ENCODE peak calls at places on chromosomes 5 and 9, in four cellular contexts. One of them, this sample, is unnamed.

GRCh38 chr9:93965830-93966577 is 10.8 kb upstream of the BARX1 start:
- DNase-seq in MM.1S: no peak
- DNase-seq in progenitor cell of endocrine pancreas: no peak
- DNase-seq in WTC11: peak
- DNase-seq in this sample: no peak

GRCh38 chr5:170444181-170444580 is 55.0 kb upstream of the KCNMB1 start:
- DNase-seq in MM.1S: no peak
- DNase-seq in progenitor cell of endocrine pancreas: no peak
- DNase-seq in WTC11: no peak
- DNase-seq in this sample: no peak

GRCh38 chr5:102858808-102859207 is 103.7 kb downstream of the PAM start:
- DNase-seq in MM.1S: no peak
- DNase-seq in progenitor cell of endocrine pancreas: no peak
- DNase-seq in WTC11: no peak
- DNase-seq in this sample: no peak

GRCh38 chr9:111839981-111840380 is 45.2 kb upstream of the SHOC1 start:
- DNase-seq in MM.1S: no peak
- DNase-seq in progenitor cell of endocrine pancreas: no peak
- DNase-seq in WTC11: no peak
- DNase-seq in this sample: no peak

GRCh38 chr5:111792659-111793058 is 35.7 kb upstream of the NREP start:
- DNase-seq in MM.1S: no peak
- DNase-seq in progenitor cell of endocrine pancreas: no peak
- DNase-seq in WTC11: no peak
- DNase-seq in this sample: no peak

GRCh38 chr9:113363336-113363735 is 13.4 kb downstream of the HDHD3 start:
- DNase-seq in MM.1S: no peak
- DNase-seq in progenitor cell of endocrine pancreas: no peak
- DNase-seq in WTC11: no peak
- DNase-seq in this sample: no peak

GRCh38 chr5:125011419-125011818 is 265.0 kb upstream of the ZNF608 start:
- DNase-seq in MM.1S: no peak
- DNase-seq in progenitor cell of endocrine pancreas: no peak
- DNase-seq in WTC11: no peak
- DNase-seq in this sample: no peak

GRCh38 chr9:132160802-132161742 is 786 bp upstream of the NTNG2 start:
- DNase-seq in MM.1S: peak
- DNase-seq in progenitor cell of endocrine pancreas: no peak
- DNase-seq in WTC11: no peak
- DNase-seq in this sample: no peak

GRCh38 chr9:126514037-126514821 is 99.5 kb upstream of the LMX1B start:
- DNase-seq in MM.1S: no peak
- DNase-seq in progenitor cell of endocrine pancreas: peak
- DNase-seq in WTC11: peak
- DNase-seq in this sample: peak

GRCh38 chr5:147845618-147846017 is 14.1 kb upstream of the SPINK1 start:
- DNase-seq in MM.1S: no peak
- DNase-seq in progenitor cell of endocrine pancreas: no peak
- DNase-seq in WTC11: no peak
- DNase-seq in this sample: no peak

GRCh38 chr9:27447036-27447700 is 76.9 kb upstream of the IFNK start:
- DNase-seq in MM.1S: no peak
- DNase-seq in progenitor cell of endocrine pancreas: no peak
- DNase-seq in WTC11: no peak
- DNase-seq in this sample: no peak

DNA sequence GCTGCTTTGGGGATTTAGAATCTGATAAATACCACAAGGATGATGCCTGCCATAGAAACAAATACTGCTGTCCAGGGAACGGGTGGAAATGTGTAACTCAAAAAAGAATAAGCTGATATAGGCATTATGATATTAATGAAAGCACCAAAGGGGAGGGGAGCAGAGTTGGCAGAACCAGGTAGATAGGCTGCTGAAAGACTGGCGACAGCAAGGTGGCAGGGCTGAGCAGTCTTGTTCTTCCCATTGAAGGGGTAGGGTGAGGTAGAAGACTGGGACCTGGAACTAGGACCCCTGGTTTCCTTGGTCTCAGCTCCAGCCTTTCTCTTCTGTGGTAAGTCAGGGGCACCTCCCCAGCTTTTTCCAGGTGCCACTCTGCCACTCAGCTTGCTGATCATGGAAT is 31.4 kb upstream of the TMOD1 start:
- DNase-seq in MM.1S: peak
- DNase-seq in progenitor cell of endocrine pancreas: no peak
- DNase-seq in WTC11: peak
- DNase-seq in this sample: no peak
- TF ChIP-seq CTCF in MM.1S: peak
- TF ChIP-seq CTCF in progenitor cell of endocrine pancreas: peak
- TF ChIP-seq CTCF in WTC11: no peak
- TF ChIP-seq CTCF in this sample: no peak

GRCh38 chr5:14893351-14893750 is 21.8 kb upstream of the ANKH start:
- DNase-seq in MM.1S: no peak
- DNase-seq in progenitor cell of endocrine pancreas: no peak
- DNase-seq in WTC11: no peak
- DNase-seq in this sample: no peak

GRCh38 chr5:14896091-14896490 is 24.5 kb upstream of the ANKH start:
- DNase-seq in MM.1S: no peak
- DNase-seq in progenitor cell of endocrine pancreas: no peak
- DNase-seq in WTC11: no peak
- DNase-seq in this sample: no peak

GRCh38 chr5:14894748-14895147 is 23.2 kb upstream of the ANKH start:
- DNase-seq in MM.1S: no peak
- DNase-seq in progenitor cell of endocrine pancreas: no peak
- DNase-seq in WTC11: no peak
- DNase-seq in this sample: no peak

GRCh38 chr5:14900661-14901461 is 29.3 kb upstream of the ANKH start:
- DNase-seq in MM.1S: no peak
- DNase-seq in progenitor cell of endocrine pancreas: no peak
- DNase-seq in WTC11: no peak
- DNase-seq in this sample: no peak

GRCh38 chr5:14895301-14895700 is 23.7 kb upstream of the ANKH start:
- DNase-seq in MM.1S: no peak
- DNase-seq in progenitor cell of endocrine pancreas: no peak
- DNase-seq in WTC11: no peak
- DNase-seq in this sample: no peak
- TF ChIP-seq CTCF in MM.1S: no peak
- TF ChIP-seq CTCF in progenitor cell of endocrine pancreas: no peak
- TF ChIP-seq CTCF in WTC11: no peak
- TF ChIP-seq CTCF in this sample: no peak

DNA sequence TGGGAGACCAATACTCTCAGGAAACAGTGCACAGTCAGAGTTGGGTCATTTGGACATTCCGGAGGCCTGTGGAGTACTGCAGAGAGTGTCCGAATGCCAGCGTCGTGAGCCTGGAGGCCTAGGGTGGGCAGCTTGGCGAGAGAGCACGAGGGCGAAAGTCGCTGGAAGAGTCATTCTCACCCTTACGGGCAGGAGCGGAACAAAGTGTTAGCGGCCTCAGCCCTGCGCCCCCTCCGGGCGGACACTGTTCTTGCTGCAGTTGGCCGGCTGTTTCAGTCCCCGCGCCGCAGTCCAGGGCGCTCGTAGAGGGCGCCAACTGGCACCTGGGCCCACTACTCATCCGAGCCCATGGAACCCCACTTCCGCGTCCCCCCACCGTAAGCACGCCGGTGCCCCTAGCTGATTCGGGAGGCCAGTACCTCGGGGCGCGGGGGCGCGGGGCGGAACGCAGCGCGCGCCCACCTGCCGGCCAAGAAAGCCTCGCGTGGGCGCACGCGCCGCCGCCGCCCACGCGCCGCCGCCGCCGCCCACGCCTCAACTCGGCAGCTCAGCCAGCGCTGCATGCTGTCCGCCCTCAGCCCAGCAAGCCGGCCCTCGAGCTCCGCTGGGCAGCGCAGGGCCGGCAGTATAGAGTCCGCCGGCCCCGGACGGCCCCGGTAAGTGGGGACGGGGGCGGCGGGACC is 99.7 kb upstream of the CCL21 start:
- DNase-seq in MM.1S: no peak
- DNase-seq in progenitor cell of endocrine pancreas: peak
- DNase-seq in WTC11: peak
- DNase-seq in this sample: peak
- TF ChIP-seq CTCF in MM.1S: no peak
- TF ChIP-seq CTCF in progenitor cell of endocrine pancreas: peak
- TF ChIP-seq CTCF in WTC11: no peak
- TF ChIP-seq CTCF in this sample: peak

GRCh38 chr5:108484035-108484434 is 102.1 kb upstream of the FBXL17 start:
- DNase-seq in MM.1S: no peak
- DNase-seq in progenitor cell of endocrine pancreas: no peak
- DNase-seq in WTC11: no peak
- DNase-seq in this sample: no peak

GRCh38 chr5:108481355-108481931 is 99.5 kb upstream of the FBXL17 start:
- DNase-seq in MM.1S: peak
- DNase-seq in progenitor cell of endocrine pancreas: no peak
- DNase-seq in WTC11: no peak
- DNase-seq in this sample: no peak
- TF ChIP-seq CTCF in MM.1S: peak
- TF ChIP-seq CTCF in progenitor cell of endocrine pancreas: peak
- TF ChIP-seq CTCF in WTC11: no peak
- TF ChIP-seq CTCF in this sample: peak

GRCh38 chr9:103399535-103399934 is 404.4 kb downstream of the CYLC2 start:
- DNase-seq in MM.1S: no peak
- DNase-seq in progenitor cell of endocrine pancreas: no peak
- DNase-seq in WTC11: no peak
- DNase-seq in this sample: no peak

GRCh38 chr9:103397868-103398600 is 402.9 kb downstream of the CYLC2 start:
- DNase-seq in MM.1S: peak
- DNase-seq in progenitor cell of endocrine pancreas: peak
- DNase-seq in WTC11: peak
- DNase-seq in this sample: peak
- TF ChIP-seq CTCF in MM.1S: peak
- TF ChIP-seq CTCF in progenitor cell of endocrine pancreas: peak
- TF ChIP-seq CTCF in WTC11: peak
- TF ChIP-seq CTCF in this sample: peak

DNA sequence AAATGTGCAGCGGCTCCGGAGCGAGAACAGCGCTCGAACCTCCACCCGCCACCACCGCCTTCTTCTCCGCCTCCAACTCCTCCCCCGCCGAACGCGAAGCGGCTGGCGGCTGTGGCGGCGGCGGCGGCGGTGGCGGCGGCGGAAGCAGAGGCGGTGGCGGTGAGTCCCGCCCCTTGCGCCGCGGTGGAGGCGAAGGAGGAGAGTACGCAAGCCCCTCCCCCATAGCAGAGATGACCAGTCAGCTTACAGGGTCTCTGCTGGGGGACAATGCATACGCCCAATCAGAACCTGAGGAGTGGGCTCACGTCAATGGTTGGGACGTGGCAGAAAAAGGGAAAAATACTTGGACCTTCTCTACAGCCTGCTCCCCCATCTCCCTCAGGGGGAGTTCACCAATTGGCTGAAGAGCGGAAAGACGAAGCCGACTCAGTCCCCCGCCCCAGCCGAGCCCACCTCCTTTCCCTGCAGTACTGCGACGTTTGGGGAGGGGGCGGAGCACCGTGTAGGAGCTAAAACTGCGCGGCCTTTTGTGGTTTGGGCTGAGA is at the start of gene PJA2:
- DNase-seq in MM.1S: peak
- DNase-seq in progenitor cell of endocrine pancreas: peak
- DNase-seq in WTC11: peak
- DNase-seq in this sample: peak
- TF ChIP-seq CTCF in MM.1S: peak
- TF ChIP-seq CTCF in progenitor cell of endocrine pancreas: peak
- TF ChIP-seq CTCF in WTC11: no peak
- TF ChIP-seq CTCF in this sample: peak

GRCh38 chr9:10268500-10269485 is 344.0 kb downstream of the PTPRD start:
- DNase-seq in MM.1S: peak
- DNase-seq in progenitor cell of endocrine pancreas: no peak
- DNase-seq in WTC11: peak
- DNase-seq in this sample: peak
- TF ChIP-seq CTCF in MM.1S: peak
- TF ChIP-seq CTCF in progenitor cell of endocrine pancreas: peak
- TF ChIP-seq CTCF in WTC11: peak
- TF ChIP-seq CTCF in this sample: peak

DNA sequence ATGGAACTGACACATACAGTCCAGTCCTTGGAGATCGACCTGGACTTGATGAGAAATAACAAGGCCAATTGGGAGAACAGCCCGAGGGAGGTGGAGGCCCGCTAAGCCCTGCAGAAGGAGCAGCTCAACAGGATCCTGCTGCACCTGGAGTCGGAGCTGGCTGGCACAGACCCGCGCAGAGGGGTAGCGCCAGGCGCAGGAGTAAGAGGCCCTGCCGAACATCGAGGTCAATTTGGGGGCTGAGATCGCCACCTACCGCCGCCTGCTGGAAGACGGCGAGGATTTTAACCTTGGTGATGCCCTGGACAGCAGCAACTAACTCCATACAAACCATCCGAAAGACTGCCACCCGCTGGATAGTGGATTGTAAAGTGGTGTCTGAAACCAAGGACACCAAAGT is 1610.1 kb upstream of the ACO1 start:
- DNase-seq in MM.1S: no peak
- DNase-seq in progenitor cell of endocrine pancreas: no peak
- DNase-seq in WTC11: peak
- DNase-seq in this sample: no peak
- TF ChIP-seq CTCF in MM.1S: no peak
- TF ChIP-seq CTCF in progenitor cell of endocrine pancreas: peak
- TF ChIP-seq CTCF in WTC11: peak
- TF ChIP-seq CTCF in this sample: peak

GRCh38 chr9:136363606-136364368 is at the start of gene DNLZ:
- DNase-seq in MM.1S: peak
- DNase-seq in progenitor cell of endocrine pancreas: peak
- DNase-seq in WTC11: peak
- DNase-seq in this sample: peak
- TF ChIP-seq CTCF in MM.1S: peak
- TF ChIP-seq CTCF in progenitor cell of endocrine pancreas: peak
- TF ChIP-seq CTCF in WTC11: peak
- TF ChIP-seq CTCF in this sample: peak

DNA sequence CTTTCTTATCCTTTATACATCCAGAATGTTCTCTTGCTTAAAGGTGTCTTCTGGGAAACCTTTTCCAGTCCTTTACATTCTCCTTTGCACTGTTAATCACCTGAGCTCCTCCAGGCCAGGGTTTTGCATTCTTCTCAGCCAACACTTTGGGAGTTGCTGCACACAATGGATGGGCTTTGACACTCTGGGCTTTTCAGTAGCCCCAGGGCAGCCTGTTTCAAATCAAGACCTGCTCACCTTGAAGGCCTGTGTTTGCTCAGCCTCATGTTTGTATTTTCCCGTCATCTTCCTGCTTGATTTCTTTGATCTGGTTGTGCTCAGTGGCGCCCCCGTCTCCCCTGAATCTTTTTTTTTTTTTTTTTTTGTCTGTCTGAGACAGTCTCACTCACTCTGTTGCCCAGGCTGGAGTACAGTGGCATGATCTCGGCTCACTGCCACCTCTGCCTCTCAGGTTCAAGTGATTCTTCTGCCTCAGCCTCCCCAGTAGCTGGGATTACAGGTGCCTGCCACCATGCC is 41.0 kb downstream of the DMRT1 start:
- DNase-seq in MM.1S: no peak
- DNase-seq in progenitor cell of endocrine pancreas: no peak
- DNase-seq in WTC11: no peak
- DNase-seq in this sample: no peak
- TF ChIP-seq CTCF in MM.1S: no peak
- TF ChIP-seq CTCF in progenitor cell of endocrine pancreas: no peak
- TF ChIP-seq CTCF in WTC11: no peak
- TF ChIP-seq CTCF in this sample: peak